ENCODE peak calls at places on chromosomes 4 and X, in six cellular contexts. T is A549, O is stomach, F is neural progenitor cell, A is body of pancreas, B is substantia nigra. P is an unnamed sample.

GRCh38 chr4:151675366-151676060 is 85.3 kb downstream of the GATB start:
- DNase-seq in T (no peak), O (no peak), F (peak; percentile 51), A (no peak), B (no peak), P (no peak)

GRCh38 chr4:58515206-58515605 is 1405.0 kb upstream of the IGFBP7 start:
- DNase-seq in T (no peak), O (no peak), F (peak; percentile 75), A (no peak), B (no peak), P (no peak)

GRCh38 chr4:39383690-39384089 is 17.5 kb upstream of the RFC1 start:
- DNase-seq in T (no peak), O (no peak), F (no peak), A (no peak), B (no peak), P (no peak)

GRCh38 chr4:98480535-98480934 is 177.9 kb downstream of the TSPAN5 start:
- DNase-seq in T (no peak), O (no peak), F (no peak), A (no peak), B (no peak), P (no peak)

GRCh38 chr4:47698837-47699236 is 139.0 kb downstream of the CORIN start:
- DNase-seq in T (no peak), O (no peak), F (no peak), A (no peak), B (no peak), P (no peak)

GRCh38 chr4:3642056-3642630 is 109.9 kb upstream of the LRPAP1 start:
- DNase-seq in T (no peak), O (no peak), F (no peak), A (no peak), B (no peak), P (no peak)

GRCh38 chr4:121709766-121710405 is 13.1 kb upstream of the ANXA5 start:
- DNase-seq in T (no peak), O (no peak), F (no peak), A (no peak), B (no peak), P (no peak)

GRCh38 chrX:107199491-107199890 is 6.7 kb downstream of the NUP62CL start:
- DNase-seq in T (no peak), O (no peak), F (no peak), A (no peak), B (no peak), P (no peak)

GRCh38 chrX:15143050-15143824 is 126.6 kb downstream of the ASB9 start:
- DNase-seq in T (peak; percentile 9), O (peak; percentile 69), F (peak; percentile 54), A (peak; percentile 48), B (peak; percentile 0), P (peak; percentile 55)

GRCh38 chrX:101642086-101642485 is 17.6 kb downstream of the ARMCX2 start:
- DNase-seq in T (no peak), O (no peak), F (no peak), A (no peak), B (no peak), P (no peak)

GRCh38 chr4:174152717-174153466 is 130.6 kb downstream of the FBXO8 start:
- DNase-seq in T (no peak), O (no peak), F (peak; percentile 69), A (peak; percentile 4), B (no peak), P (no peak)

GRCh38 chr4:87589531-87589930 is 18.8 kb upstream of the DSPP start:
- DNase-seq in T (no peak), O (no peak), F (no peak), A (peak; percentile 3), B (no peak), P (no peak)

GRCh38 chr4:182085051-182085480 is 158.1 kb upstream of the TENM3 start:
- DNase-seq in T (no peak), O (no peak), F (peak; percentile 18), A (no peak), B (no peak), P (no peak)

GRCh38 chrX:96909291-96909690 is 25.6 kb downstream of the RPA4 start:
- DNase-seq in T (no peak), O (no peak), F (no peak), A (no peak), B (no peak), P (no peak)

GRCh38 chr4:56979674-56980073 is 978 bp downstream of the POLR2B start:
- DNase-seq in T (no peak), O (no peak), F (peak; percentile 37), A (peak; percentile 35), B (no peak), P (peak; percentile 34)

GRCh38 chr4:107876096-107876495 is 51.4 kb downstream of the SGMS2 start:
- DNase-seq in T (no peak), O (no peak), F (no peak), A (peak; percentile 10), B (no peak), P (no peak)

GRCh38 chr4:24657768-24658617 is 73.6 kb upstream of the DHX15 start:
- DNase-seq in T (peak; percentile 51), O (peak; percentile 71), F (peak; percentile 54), A (peak; percentile 63), B (peak; percentile 66), P (peak; percentile 61)

GRCh38 chr4:17583944-17584343 is 6.9 kb downstream of the LAP3 start:
- DNase-seq in T (no peak), O (no peak), F (no peak), A (no peak), B (no peak), P (no peak)

GRCh38 chrX:107775734-107776511 is at the start of gene TSC22D3:
- DNase-seq in T (peak; percentile 68), O (peak; percentile 83), F (peak; percentile 87), A (peak; percentile 90), B (peak; percentile 29), P (peak; percentile 88)

GRCh38 chr4:28966982-28967381 is 1753.2 kb upstream of the PCDH7 start:
- DNase-seq in T (no peak), O (no peak), F (no peak), A (no peak), B (no peak), P (no peak)

GRCh38 chrX:48918303-48918643 is 551 bp downstream of the PIM2 start:
- DNase-seq in T (no peak), O (no peak), F (peak; percentile 6), A (no peak), B (no peak), P (no peak)

GRCh38 chrX:69093960-69094935 is 71.0 kb downstream of the PJA1 start:
- DNase-seq in T (peak; percentile 67), O (peak; percentile 48), F (peak; percentile 82), A (peak; percentile 52), B (peak; percentile 5), P (no peak)

GRCh38 chrX:10175317-10175871 is 18.6 kb downstream of the CLCN4 start:
- DNase-seq in T (no peak), O (no peak), F (no peak), A (no peak), B (no peak), P (no peak)

GRCh38 chr4:90145331-90145730 is 18.1 kb downstream of the CCSER1 start:
- DNase-seq in T (no peak), O (no peak), F (no peak), A (no peak), B (no peak), P (no peak)

GRCh38 chr4:99998062-99998880 is 48.2 kb upstream of the H2AZ1 start:
- DNase-seq in T (peak; percentile 13), O (no peak), F (peak; percentile 36), A (peak; percentile 2), B (no peak), P (no peak)

GRCh38 chr4:9867746-9868425 is 86.5 kb downstream of the DRD5 start:
- DNase-seq in T (no peak), O (no peak), F (no peak), A (no peak), B (no peak), P (no peak)

GRCh38 chr4:5822617-5823016 is 70.3 kb downstream of the CRMP1 start:
- DNase-seq in T (no peak), O (no peak), F (no peak), A (no peak), B (no peak), P (no peak)

GRCh38 chrX:16300831-16301230 is 133.6 kb downstream of the MAGEB17 start:
- DNase-seq in T (no peak), O (no peak), F (no peak), A (no peak), B (no peak), P (no peak)

GRCh38 chr4:66071911-66072310 is 401.6 kb upstream of the EPHA5 start:
- DNase-seq in T (no peak), O (no peak), F (no peak), A (no peak), B (no peak), P (no peak)

GRCh38 chrX:84187501-84188319 is at the start of gene RPS6KA6:
- DNase-seq in T (peak; percentile 17), O (no peak), F (peak; percentile 69), A (peak; percentile 3), B (no peak), P (peak; percentile 55)
- H3K27ac ChIP-seq in T (peak within 1 kb of the TSS; percentile 77), O (peak within 1 kb of the TSS; percentile 10), F (no peak within 1 kb of the TSS), A (no peak within 1 kb of the TSS), B (no peak within 1 kb of the TSS), P (peak within 1 kb of the TSS; percentile 31)

GRCh38 chr4:105894570-105895323 is 524 bp upstream of the NPNT start:
- DNase-seq in T (no peak), O (no peak), F (peak; percentile 47), A (peak; percentile 71), B (no peak), P (no peak)

GRCh38 chr4:105896984-105897760 is 1.9 kb downstream of the NPNT start:
- DNase-seq in T (no peak), O (no peak), F (no peak), A (no peak), B (no peak), P (no peak)

GRCh38 chr4:105896461-105896939 is 1.2 kb downstream of the NPNT start:
- DNase-seq in T (no peak), O (no peak), F (no peak), A (no peak), B (no peak), P (no peak)

GRCh38 chr4:105895324-105895608 is at the start of gene NPNT:
- DNase-seq in T (no peak), O (no peak), F (peak; percentile 64), A (peak; percentile 66), B (no peak), P (no peak)

GRCh38 chr4:105895609-105896460 is 564 bp downstream of the NPNT start:
- DNase-seq in T (peak; percentile 6), O (no peak), F (peak; percentile 77), A (peak; percentile 56), B (no peak), P (peak; percentile 20)
- H3K27ac ChIP-seq in T (no peak overlapping the region), O (peak overlapping the region; percentile 7), F (no peak overlapping the region), A (peak overlapping the region; percentile 51), B (no peak overlapping the region), P (no peak overlapping the region)

GRCh38 chrX:23845316-23845932 is 62.3 kb downstream of the APOO start:
- DNase-seq in T (no peak), O (peak; percentile 31), F (no peak), A (peak; percentile 19), B (no peak), P (no peak)
- H3K27ac ChIP-seq in T (peak overlapping the region; percentile 70), O (no peak overlapping the region), F (peak overlapping the region; percentile 78), A (peak overlapping the region; percentile 25), B (no peak overlapping the region), P (peak overlapping the region; percentile 63)

DNA sequence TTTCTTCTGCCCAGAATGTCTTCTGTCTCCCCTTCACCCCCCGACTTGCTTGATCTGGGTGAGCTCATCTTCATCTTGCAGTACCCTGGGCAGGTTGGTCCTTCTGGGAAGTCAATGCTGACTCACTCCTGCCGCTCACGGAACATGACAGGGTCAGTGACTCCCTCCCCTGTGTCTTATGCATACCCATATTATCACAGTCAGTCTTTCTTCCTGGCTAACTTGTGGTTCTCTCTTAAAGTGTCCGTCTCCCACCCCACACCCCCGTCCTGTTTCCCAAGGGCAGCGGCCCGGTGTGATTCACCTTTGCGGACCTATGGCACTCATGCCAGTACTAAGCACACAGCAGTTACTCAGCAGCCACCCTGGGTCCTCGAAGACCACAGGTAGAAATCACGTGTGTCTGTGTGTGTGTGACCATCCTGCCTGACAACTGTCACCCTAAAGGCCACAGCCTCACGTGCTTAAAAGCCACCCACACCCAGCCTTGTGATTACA is 17.7 kb downstream of the IQSEC2 start:
- DNase-seq in T (peak; percentile 71), O (no peak), F (no peak), A (no peak), B (no peak), P (no peak)
- H3K27ac ChIP-seq in T (peak overlapping the region; percentile 99), O (no peak overlapping the region), F (no peak overlapping the region), A (no peak overlapping the region), B (no peak overlapping the region), P (no peak overlapping the region)